ENCODE peak calls at places on chromosomes 5 and 9, in six cellular contexts. L, V, B, F, T and E are unnamed samples.

GRCh38 chr5:19274578-19274977 is 713.4 kb downstream of the CDH18 start:
- DNase-seq in L (no peak), V (no peak), B (no peak), F (no peak), T (no peak), E (no peak)

GRCh38 chr5:76084496-76085285 is 1.5 kb downstream of the SV2C start:
- DNase-seq in L (no peak), V (no peak), B (peak), F (no peak), T (no peak), E (no peak)

GRCh38 chr5:143613329-143613728 is 198.6 kb upstream of the HMHB1 start:
- DNase-seq in L (no peak), V (no peak), B (no peak), F (no peak), T (no peak), E (no peak)

GRCh38 chr9:3074247-3074646 is 230.4 kb upstream of the PUM3 start:
- DNase-seq in L (no peak), V (no peak), B (no peak), F (no peak), T (no peak), E (no peak)

GRCh38 chr9:113502427-113503008 is 39.0 kb downstream of the RGS3 start:
- DNase-seq in L (no peak), V (no peak), B (no peak), F (no peak), T (no peak), E (no peak)

GRCh38 chr9:116042321-116042720 is 111.3 kb upstream of the PAPPA start:
- DNase-seq in L (no peak), V (no peak), B (no peak), F (no peak), T (no peak), E (no peak)

GRCh38 chr9:128689293-128689770 is 310 bp downstream of the SET start:
- DNase-seq in L (peak), V (no peak), B (no peak), F (no peak), T (peak), E (no peak)

GRCh38 chr5:138654281-138654867 is 79.2 kb upstream of the HSPA9 start:
- DNase-seq in L (no peak), V (no peak), B (no peak), F (no peak), T (no peak), E (no peak)

GRCh38 chr9:28821240-28821639 is 1248.0 kb upstream of the C9orf72 start:
- DNase-seq in L (no peak), V (no peak), B (no peak), F (no peak), T (no peak), E (no peak)

GRCh38 chr5:6718161-6718681 is 5.0 kb downstream of the TENT4A start:
- DNase-seq in L (peak), V (peak), B (no peak), F (peak), T (no peak), E (no peak)

GRCh38 chr9:128550770-128551651 is 1.4 kb upstream of the SPTAN1 start:
- DNase-seq in L (peak), V (no peak), B (peak), F (peak), T (no peak), E (peak)

GRCh38 chr5:57386958-57387357 is 95.7 kb downstream of the ACTBL2 start:
- DNase-seq in L (no peak), V (no peak), B (peak), F (no peak), T (no peak), E (no peak)

GRCh38 chr9:32265037-32265436 is 119.4 kb upstream of the ACO1 start:
- DNase-seq in L (no peak), V (no peak), B (peak), F (no peak), T (no peak), E (no peak)

GRCh38 chr9:35029241-35029640 is 39.7 kb downstream of the DNAJB5 start:
- DNase-seq in L (no peak), V (no peak), B (no peak), F (no peak), T (no peak), E (no peak)

GRCh38 chr5:103674321-103674720 is 111.7 kb upstream of the NUDT12 start:
- DNase-seq in L (no peak), V (no peak), B (no peak), F (no peak), T (no peak), E (no peak)

GRCh38 chr5:10528056-10528816 is 35.6 kb upstream of the ANKRD33B start:
- DNase-seq in L (no peak), V (no peak), B (no peak), F (no peak), T (no peak), E (no peak)

GRCh38 chr5:78526049-78526525 is 122.5 kb downstream of the LHFPL2 start:
- DNase-seq in L (no peak), V (no peak), B (no peak), F (no peak), T (no peak), E (no peak)

GRCh38 chr5:143213231-143213850 is 190.1 kb downstream of the NR3C1 start:
- DNase-seq in L (no peak), V (no peak), B (no peak), F (no peak), T (no peak), E (no peak)

GRCh38 chr5:36934740-36935356 is 58.3 kb downstream of the NIPBL start:
- DNase-seq in L (no peak), V (no peak), B (no peak), F (no peak), T (no peak), E (no peak)

GRCh38 chr5:16453609-16454008 is 12.0 kb downstream of the ZNF622 start:
- DNase-seq in L (no peak), V (no peak), B (peak), F (no peak), T (no peak), E (no peak)

GRCh38 chr9:70494221-70494620 is 79.8 kb upstream of the KLF9 start:
- DNase-seq in L (no peak), V (no peak), B (no peak), F (peak), T (no peak), E (no peak)

GRCh38 chr5:155827949-155828348 is 499.0 kb upstream of the SGCD start:
- DNase-seq in L (no peak), V (no peak), B (no peak), F (no peak), T (no peak), E (no peak)

GRCh38 chr5:143606043-143606752 is 202.7 kb upstream of the NR3C1 start:
- DNase-seq in L (no peak), V (no peak), B (no peak), F (no peak), T (no peak), E (no peak)

GRCh38 chr5:107997338-107997979 is 326.7 kb upstream of the EFNA5 start:
- DNase-seq in L (no peak), V (no peak), B (no peak), F (no peak), T (no peak), E (no peak)

GRCh38 chr5:104241051-104241450 is 678.5 kb upstream of the NUDT12 start:
- DNase-seq in L (no peak), V (no peak), B (peak), F (peak), T (no peak), E (peak)

GRCh38 chr9:113622600-113623400 is 159.3 kb downstream of the RGS3 start:
- DNase-seq in L (no peak), V (peak), B (no peak), F (peak), T (no peak), E (peak)

GRCh38 chr5:167967494-167968180 is 323.8 kb upstream of the WWC1 start:
- DNase-seq in L (no peak), V (no peak), B (peak), F (no peak), T (no peak), E (no peak)

GRCh38 chr5:34957857-34958690 is 28.7 kb downstream of the DNAJC21 start:
- DNase-seq in L (no peak), V (no peak), B (peak), F (no peak), T (no peak), E (peak)

GRCh38 chr5:16135003-16135402 is 44.6 kb downstream of the MARCHF11 start:
- DNase-seq in L (no peak), V (no peak), B (peak), F (no peak), T (no peak), E (no peak)

GRCh38 chr9:70260606-70261005 is 1.8 kb downstream of the SMC5 start:
- DNase-seq in L (no peak), V (no peak), B (no peak), F (no peak), T (no peak), E (no peak)

GRCh38 chr9:98516205-98516896 is 192.4 kb downstream of the GABBR2 start:
- DNase-seq in L (no peak), V (no peak), B (no peak), F (no peak), T (no peak), E (no peak)

GRCh38 chr5:152556779-152557178 is 151.7 kb upstream of the NMUR2 start:
- DNase-seq in L (no peak), V (no peak), B (no peak), F (no peak), T (no peak), E (no peak)

GRCh38 chr5:150411245-150411979 is 1.3 kb downstream of the CD74 start:
- DNase-seq in L (no peak), V (no peak), B (peak), F (no peak), T (peak), E (no peak)

GRCh38 chr5:170751631-170752030 is 31.9 kb upstream of the GABRP start:
- DNase-seq in L (no peak), V (no peak), B (no peak), F (no peak), T (no peak), E (no peak)

GRCh38 chr9:134025606-134026541 is 593 bp downstream of the BRD3OS start:
- DNase-seq in L (peak), V (no peak), B (peak), F (no peak), T (peak), E (no peak)
- H3K27ac ChIP-seq in L (peak), V (peak), B (no peak), F (peak), T (peak), E (no peak)

DNA sequence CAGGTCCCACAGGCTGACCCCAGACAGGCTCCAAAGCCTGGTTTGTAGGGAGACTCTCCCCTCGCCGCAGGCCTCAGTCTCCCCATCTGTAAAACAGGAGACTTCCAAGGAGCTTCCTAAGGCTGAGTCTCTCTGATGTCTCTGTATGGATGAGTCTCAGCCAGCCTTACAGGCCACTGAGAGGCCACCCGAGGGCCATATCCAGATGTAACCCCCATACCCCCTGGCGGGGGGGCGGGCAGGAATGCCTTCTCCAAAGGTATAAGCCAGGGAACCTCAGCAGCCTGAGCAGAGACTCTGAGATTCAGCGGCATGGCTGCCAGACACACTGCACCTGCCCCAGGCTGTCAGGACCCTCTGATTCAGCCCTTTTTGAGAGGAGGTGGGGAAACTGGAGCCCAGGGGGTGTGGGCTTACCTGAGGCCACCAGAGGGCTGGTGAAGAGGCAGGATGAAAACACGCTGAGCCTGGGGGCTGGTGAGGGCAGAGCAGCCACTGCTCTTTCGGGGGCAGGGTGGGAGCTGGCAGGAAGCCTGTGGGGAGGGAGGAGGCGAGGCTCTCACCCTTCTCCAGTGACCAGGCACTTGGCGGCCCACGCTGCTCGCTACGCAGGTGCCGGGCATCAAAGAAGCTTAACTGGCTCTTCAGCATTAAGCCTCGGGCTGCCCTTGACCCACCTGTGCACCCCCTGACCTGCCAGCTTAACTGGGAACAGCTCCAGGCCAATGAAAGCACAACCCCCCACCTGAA is 5.5 kb upstream of the SUSD3 start:
- DNase-seq in L (peak), V (no peak), B (peak), F (no peak), T (peak), E (no peak)
- TF ChIP-seq CTCF in L (no peak), V (no peak), B (peak), F (no peak), T (no peak), E (no peak)

GRCh38 chr9:92424340-92424739 is at the start of gene OMD:
- DNase-seq in L (no peak), V (no peak), B (no peak), F (no peak), T (no peak), E (no peak)
- H3K4me3 ChIP-seq in L (peak), V (no peak), B (no peak), F (peak), T (peak), E (peak)

DNA sequence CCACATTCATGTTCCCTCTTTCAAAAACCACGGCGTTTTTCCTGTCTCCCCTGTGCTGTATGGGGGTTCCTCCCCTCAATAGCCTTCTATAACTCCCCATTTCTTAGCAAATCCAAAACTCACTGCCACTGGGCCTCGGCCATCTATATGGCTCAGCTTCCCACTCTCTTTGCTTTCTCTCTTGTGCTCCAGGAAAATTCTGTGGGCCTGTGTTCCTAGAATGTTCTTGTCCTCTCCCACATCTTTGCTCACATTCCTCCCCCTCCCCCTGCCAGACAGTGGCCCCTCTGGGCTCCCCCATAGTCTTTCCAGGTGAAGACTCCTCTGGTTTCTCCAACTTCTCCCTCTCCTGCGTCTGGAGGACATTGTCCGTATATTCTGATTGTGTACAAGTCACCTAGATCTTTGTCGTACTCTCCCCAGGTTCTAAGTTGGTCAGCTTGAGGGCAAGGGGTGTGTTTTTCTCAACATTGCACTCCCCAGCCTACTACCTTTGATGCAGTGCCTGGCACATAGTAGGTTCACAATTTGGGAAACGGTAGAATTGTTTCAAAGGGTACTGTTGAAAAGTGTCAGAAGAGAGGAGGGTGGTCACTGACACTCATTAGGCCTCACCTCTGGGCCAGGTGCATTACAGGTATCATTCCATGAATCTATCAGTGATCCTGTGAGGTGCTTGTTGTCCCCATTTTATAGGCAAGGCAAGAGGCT is 3.7 kb upstream of the DUSP1 start:
- DNase-seq in L (no peak), V (no peak), B (no peak), F (no peak), T (peak), E (no peak)
- H3K27ac ChIP-seq in L (peak), V (peak), B (no peak), F (peak), T (peak), E (peak)

GRCh38 chr5:74943905-74944304 is 77.7 kb upstream of the FAM169A start:
- DNase-seq in L (no peak), V (no peak), B (peak), F (no peak), T (no peak), E (no peak)
- TF ChIP-seq CTCF in L (no peak), V (no peak), B (peak), F (no peak), T (no peak), E (no peak)

GRCh38 chr5:51377151-51378060 is 5.8 kb upstream of the ISL1 start:
- DNase-seq in L (no peak), V (no peak), B (peak), F (no peak), T (no peak), E (no peak)
- H3K4me3 ChIP-seq in L (no peak), V (no peak), B (peak), F (no peak), T (no peak), E (no peak)